ENCODE peak calls at places on chromosomes 6 and 20, in eight cellular contexts. N is aorta; X is HL-60; R is AG08395; D is stimulated activated CD4-positive, alpha-beta T cell treated with anti-CD3 and anti-CD28 coated beads, Interleukin-12 subunit alpha, Interleukin-12 subunit beta, amount 100 ng/mL, for 48 hours; C is HFFc6; F is lower lobe of right lung; G is activated naive CD4-positive, alpha-beta T cell. E is an unnamed sample.

GRCh38 chr6:44655368-44656342 is 268.1 kb downstream of the CDC5L start:
- DNase-seq in C (peak), R (peak), F (peak), N (peak), G (peak), X (peak), D (peak), E (peak)

GRCh38 chr20:60372822-60373221 is 414.6 kb downstream of the CDH26 start:
- DNase-seq in D (no peak), N (no peak), X (no peak), F (no peak), G (no peak), C (no peak), R (no peak), E (no peak)

GRCh38 chr6:35723587-35723986 is 13.2 kb upstream of the ARMC12 start:
- DNase-seq in F (no peak), G (no peak), X (no peak), D (no peak), C (no peak), N (no peak), R (no peak), E (no peak)

GRCh38 chr6:147530132-147531060 is 21.9 kb downstream of the SAMD5 start:
- DNase-seq in C (no peak), N (no peak), D (no peak), G (no peak), F (no peak), X (no peak), R (no peak), E (no peak)

GRCh38 chr6:72218125-72218524 is 331.8 kb downstream of the RIMS1 start:
- DNase-seq in R (peak), G (no peak), X (no peak), C (peak), D (no peak), N (no peak), F (no peak), E (peak)

GRCh38 chr6:89162047-89162371 is 16.2 kb downstream of the PM20D2 start:
- DNase-seq in C (no peak), D (no peak), X (no peak), F (no peak), N (peak), G (no peak), R (no peak), E (no peak)

GRCh38 chr6:138480279-138480949 is 18.9 kb downstream of the NHSL1 start:
- DNase-seq in G (no peak), R (no peak), X (no peak), F (no peak), N (no peak), D (no peak), C (no peak), E (no peak)

GRCh38 chr6:126344181-126344580 is 4.3 kb downstream of the CENPW start:
- DNase-seq in N (no peak), X (no peak), G (no peak), F (no peak), C (no peak), R (no peak), D (no peak), E (no peak)

GRCh38 chr6:128507337-128508310 is 12.8 kb downstream of the PTPRK start:
- DNase-seq in X (no peak), C (peak), G (no peak), N (no peak), D (no peak), R (peak), F (no peak), E (no peak)

GRCh38 chr6:72649032-72649984 is 27.4 kb downstream of the KCNQ5 start:
- DNase-seq in D (peak), N (no peak), C (peak), G (no peak), X (no peak), F (no peak), R (peak), E (peak)

GRCh38 chr6:89458720-89459119 is 25.8 kb downstream of the ANKRD6 start:
- DNase-seq in D (no peak), C (no peak), G (no peak), X (no peak), R (no peak), N (no peak), F (no peak), E (no peak)

GRCh38 chr20:37096415-37097039 is 730 bp upstream of the RBL1 start:
- DNase-seq in X (no peak), R (no peak), C (no peak), D (no peak), F (no peak), G (no peak), N (no peak), E (no peak)